ENCODE peak calls at places on chromosomes 4 and X, in seven cellular contexts. A is GM23248, U is LHCN-M2, O is HEK293T, D is HS-5, H is fibroblast of lung, V is HTR-8/SVneo. K is an unnamed sample.

GRCh38 chr4:178812866-178813265 is 1370.6 kb upstream of the AGA start:
- DNase-seq in U (no peak), D (no peak), O (no peak), V (no peak), H (no peak), A (no peak), K (no peak)

GRCh38 chr4:118682928-118683327 is 2.3 kb upstream of the METTL14 start:
- DNase-seq in D (no peak), O (peak; percentile 21), H (peak; percentile 12), V (peak; percentile 9), U (peak; percentile 40), A (peak; percentile 71), K (no peak)

GRCh38 chrX:132071260-132071659 is 48.2 kb downstream of the STK26 start:
- DNase-seq in U (peak; percentile 1), O (peak; percentile 30), D (no peak), H (peak; percentile 5), V (no peak), A (peak; percentile 26), K (no peak)

GRCh38 chrX:150690126-150690525 is 3.1 kb upstream of the MTMR1 start:
- DNase-seq in D (peak; percentile 70), O (no peak), H (peak; percentile 94), A (peak; percentile 91), V (no peak), U (peak; percentile 90), K (no peak)

GRCh38 chr4:98728433-98728832 is 70.0 kb upstream of the TSPAN5 start:
- DNase-seq in H (peak; percentile 83), A (peak; percentile 45), D (peak; percentile 6), V (peak; percentile 45), O (no peak), U (peak; percentile 72), K (peak; percentile 45)

GRCh38 chr4:168664242-168664897 is 167.5 kb downstream of the PALLD start:
- DNase-seq in H (peak; percentile 57), O (no peak), U (no peak), D (no peak), A (peak; percentile 33), V (no peak), K (no peak)

GRCh38 chr4:1023241-1023640 is 11.8 kb downstream of the FGFRL1 start:
- DNase-seq in A (no peak), O (no peak), U (no peak), H (no peak), D (no peak), V (no peak), K (no peak)

GRCh38 chr4:90207887-90208454 is 80.8 kb downstream of the CCSER1 start:
- DNase-seq in O (no peak), A (no peak), D (no peak), V (no peak), H (no peak), U (no peak), K (no peak)

GRCh38 chrX:149487292-149487691 is 17.8 kb downstream of the IDS start:
- DNase-seq in H (no peak), D (no peak), U (no peak), O (no peak), A (no peak), V (no peak), K (no peak)

GRCh38 chr4:139852612-139853269 is 187.1 kb downstream of the MGST2 start:
- DNase-seq in D (no peak), V (no peak), A (no peak), H (no peak), U (no peak), O (no peak), K (no peak)

GRCh38 chrX:54992911-54993622 is 921 bp downstream of the PFKFB1 start:
- DNase-seq in A (no peak), H (no peak), O (no peak), U (no peak), V (no peak), D (no peak), K (no peak)

GRCh38 chr4:86818845-86819244 is 30.3 kb downstream of the SLC10A6 start:
- DNase-seq in U (no peak), V (no peak), A (no peak), H (no peak), D (no peak), O (no peak), K (no peak)

GRCh38 chr4:104859601-104860000 is 287.1 kb upstream of the TET2 start:
- DNase-seq in V (no peak), U (no peak), H (peak; percentile 5), A (peak; percentile 0), D (no peak), O (no peak), K (no peak)

GRCh38 chr4:174207370-174207769 is 76.1 kb downstream of the FBXO8 start:
- DNase-seq in H (no peak), V (no peak), O (no peak), A (peak; percentile 18), U (no peak), D (no peak), K (no peak)

GRCh38 chrX:53188763-53189162 is 36.2 kb downstream of the KDM5C start:
- DNase-seq in U (no peak), V (no peak), D (no peak), O (no peak), A (peak; percentile 27), H (peak; percentile 6), K (no peak)

GRCh38 chr4:81818385-81818784 is 346.7 kb upstream of the RASGEF1B start:
- DNase-seq in V (no peak), A (no peak), O (no peak), U (no peak), D (no peak), H (no peak), K (no peak)

K was measured in left cardiac atrium.